ENCODE peak calls at places on chromosome 17, in four cellular contexts. M, E, B and H are unnamed samples.

GRCh38 chr17:38401459-38401858 is 26.8 kb upstream of the ARHGAP23 start:
- DNase-seq in M (no peak), E (no peak), B (no peak), H (no peak)

GRCh38 chr17:8189041-8189710 is 804 bp downstream of the BORCS6 start:
- DNase-seq in M (no peak), E (no peak), B (no peak), H (peak; percentile 76)

GRCh38 chr17:2040942-2041560 is 771 bp upstream of the OVCA2 start:
- DNase-seq in M (no peak), E (no peak), B (no peak), H (no peak)

GRCh38 chr17:8122923-8123694 is 797 bp downstream of the HES7 start:
- DNase-seq in M (no peak), E (no peak), B (no peak), H (peak; percentile 72)

GRCh38 chr17:28325221-28325620 is 6.2 kb downstream of the TMEM97 start:
- DNase-seq in M (no peak), E (no peak), B (no peak), H (peak; percentile 38)

GRCh38 chr17:34366051-34366450 is 3.0 kb upstream of the CCL1 start:
- DNase-seq in M (no peak), E (no peak), B (no peak), H (no peak)

GRCh38 chr17:36482611-36483504 is 3.6 kb upstream of the ZNHIT3 start:
- DNase-seq in M (peak; percentile 75), E (peak; percentile 77), B (peak; percentile 81), H (peak; percentile 93)

GRCh38 chr17:57588086-57588485 is 157.0 kb downstream of the CCDC182 start:
- DNase-seq in M (no peak), E (no peak), B (no peak), H (peak; percentile 95)

GRCh38 chr17:27502526-27503324 is 46.5 kb downstream of the KSR1 start:
- DNase-seq in M (no peak), E (no peak), B (no peak), H (peak; percentile 68)

GRCh38 chr17:4591529-4591928 is 7.2 kb downstream of the SMTNL2 start:
- DNase-seq in M (no peak), E (no peak), B (no peak), H (peak; percentile 86)

GRCh38 chr17:73743802-73744201 is 99.6 kb upstream of the SDK2 start:
- DNase-seq in M (no peak), E (no peak), B (peak; percentile 29), H (no peak)

GRCh38 chr17:66724581-66725341 is 110.2 kb upstream of the CACNG5 start:
- DNase-seq in M (peak; percentile 86), E (no peak), B (peak; percentile 58), H (peak; percentile 48)

GRCh38 chr17:79838541-79839274 is 532 bp downstream of the CBX4 start:
- DNase-seq in M (no peak), E (no peak), B (peak; percentile 79), H (peak; percentile 86)

GRCh38 chr17:41301916-41302901 is at the start of gene KRTAP29-1:
- DNase-seq in M (no peak), E (no peak), B (no peak), H (no peak)

GRCh38 chr17:64171041-64171440 is 41.1 kb upstream of the ERN1 start:
- DNase-seq in M (no peak), E (no peak), B (no peak), H (no peak)

GRCh38 chr17:79053251-79053925 is 21.2 kb upstream of the ENGASE start:
- DNase-seq in M (no peak), E (no peak), B (no peak), H (no peak)

GRCh38 chr17:41848788-41849187 is 11.2 kb downstream of the KLHL10 start:
- DNase-seq in M (no peak), E (no peak), B (no peak), H (no peak)

GRCh38 chr17:50967795-50968194 is 101.6 kb upstream of the TOB1 start:
- DNase-seq in M (no peak), E (no peak), B (no peak), H (no peak)

GRCh38 chr17:58809564-58809936 is 53.9 kb downstream of the PPM1E start:
- DNase-seq in M (no peak), E (no peak), B (no peak), H (no peak)

GRCh38 chr17:66918896-66919295 is 45.6 kb upstream of the CACNG4 start:
- DNase-seq in M (no peak), E (no peak), B (no peak), H (no peak)

GRCh38 chr17:80738987-80739730 is 194.5 kb downstream of the RPTOR start:
- DNase-seq in M (no peak), E (no peak), B (no peak), H (no peak)

GRCh38 chr17:31072186-31072585 is 22.6 kb upstream of the NF1 start:
- DNase-seq in M (no peak), E (no peak), B (no peak), H (peak; percentile 93)

GRCh38 chr17:34386925-34387550 is 24.0 kb upstream of the CCL1 start:
- DNase-seq in M (no peak), E (no peak), B (no peak), H (peak; percentile 67)

GRCh38 chr17:81419333-81419885 is 24.2 kb downstream of the BAHCC1 start:
- DNase-seq in M (peak; percentile 93), E (no peak), B (peak; percentile 96), H (peak; percentile 93)

GRCh38 chr17:66548659-66549311 is 246.4 kb downstream of the PRKCA start:
- DNase-seq in M (no peak), E (no peak), B (no peak), H (peak; percentile 64)

GRCh38 chr17:65698381-65699061 is 137.1 kb upstream of the AXIN2 start:
- DNase-seq in M (no peak), E (no peak), B (no peak), H (peak; percentile 80)

GRCh38 chr17:73452056-73452455 is 140.3 kb upstream of the CDC42EP4 start:
- DNase-seq in M (no peak), E (no peak), B (no peak), H (no peak)

GRCh38 chr17:39820987-39821386 is 43.1 kb downstream of the IKZF3 start:
- DNase-seq in M (no peak), E (no peak), B (no peak), H (no peak)

GRCh38 chr17:65668211-65668610 is 106.8 kb upstream of the AXIN2 start:
- DNase-seq in M (no peak), E (no peak), B (no peak), H (no peak)

GRCh38 chr17:68621065-68621464 is 19.9 kb upstream of the FAM20A start:
- DNase-seq in M (no peak), E (no peak), B (no peak), H (no peak)

GRCh38 chr17:20174588-20175265 is 165.6 kb downstream of the SPECC1 start:
- DNase-seq in M (no peak), E (no peak), B (no peak), H (peak; percentile 85)

GRCh38 chr17:42198897-42199296 is 4.6 kb upstream of the GHDC start:
- DNase-seq in M (no peak), E (no peak), B (no peak), H (no peak)

GRCh38 chr17:50169121-50169764 is 3.4 kb downstream of the SGCA start:
- DNase-seq in M (peak; percentile 29), E (no peak), B (peak; percentile 33), H (peak; percentile 92)

GRCh38 chr17:42832213-42832933 is 824 bp upstream of the PSME3 start:
- DNase-seq in M (no peak), E (no peak), B (no peak), H (no peak)

GRCh38 chr17:80599546-80600305 is 55.1 kb downstream of the RPTOR start:
- DNase-seq in M (no peak), E (no peak), B (no peak), H (peak; percentile 69)

GRCh38 chr17:16887523-16888095 is 84.3 kb downstream of the TNFRSF13B start:
- DNase-seq in M (no peak), E (no peak), B (no peak), H (peak; percentile 37)

GRCh38 chr17:61221597-61222471 is 177.8 kb upstream of the TBX2 start:
- DNase-seq in M (no peak), E (no peak), B (no peak), H (no peak)

GRCh38 chr17:38448208-38448776 is 20.0 kb downstream of the ARHGAP23 start:
- DNase-seq in M (no peak), E (no peak), B (no peak), H (no peak)

GRCh38 chr17:50117202-50118040 is 12.5 kb downstream of the SAMD14 start:
- DNase-seq in M (no peak), E (no peak), B (no peak), H (peak; percentile 94)